ENCODE peak calls at places on chromosome 4, in ten cellular contexts. O, L, Y, H, S, K, I, Q, E and G are unnamed samples.

GRCh38 chr4:111359602-111360001 is 736.7 kb upstream of the PITX2 start:
- DNase-seq in O (no peak), L (no peak), Y (no peak), H (no peak), S (no peak), K (no peak), I (no peak), Q (no peak), E (no peak), G (no peak)

GRCh38 chr4:156971623-156972369 is at the start of gene PDGFC:
- DNase-seq in O (peak), L (no peak), Y (peak), H (peak), S (peak), K (peak), I (peak), Q (peak), E (peak), G (peak)

GRCh38 chr4:60726779-60727178 is 473.3 kb upstream of the ADGRL3 start:
- DNase-seq in O (no peak), L (no peak), Y (peak), H (no peak), S (no peak), K (no peak), I (no peak), Q (no peak), E (no peak), G (peak)

GRCh38 chr4:135515295-135515694 is 1313.7 kb upstream of the PABPC4L start:
- DNase-seq in O (peak), L (no peak), Y (no peak), H (no peak), S (no peak), K (no peak), I (no peak), Q (no peak), E (peak), G (no peak)

GRCh38 chr4:95591278-95591677 is 42.5 kb upstream of the UNC5C start:
- DNase-seq in O (no peak), L (no peak), Y (no peak), H (no peak), S (no peak), K (no peak), I (no peak), Q (no peak), E (peak), G (no peak)

GRCh38 chr4:8391071-8391470 is 49.5 kb downstream of the ACOX3 start:
- DNase-seq in O (no peak), L (no peak), Y (no peak), H (no peak), S (no peak), K (no peak), I (no peak), Q (no peak), E (no peak), G (no peak)

GRCh38 chr4:11118513-11118912 is 310.2 kb downstream of the HS3ST1 start:
- DNase-seq in O (no peak), L (no peak), Y (no peak), H (no peak), S (no peak), K (no peak), I (no peak), Q (no peak), E (no peak), G (no peak)

GRCh38 chr4:38133711-38134480 is 173.7 kb downstream of the PTTG2 start:
- DNase-seq in O (no peak), L (no peak), Y (no peak), H (no peak), S (no peak), K (no peak), I (no peak), Q (no peak), E (no peak), G (no peak)

GRCh38 chr4:89567936-89568335 is 260.3 kb upstream of the GPRIN3 start:
- DNase-seq in O (no peak), L (no peak), Y (no peak), H (no peak), S (no peak), K (no peak), I (no peak), Q (no peak), E (no peak), G (no peak)

GRCh38 chr4:53654300-53654758 is 63.0 kb upstream of the LNX1 start:
- DNase-seq in O (peak), L (no peak), Y (peak), H (peak), S (peak), K (no peak), I (no peak), Q (no peak), E (no peak), G (peak)

GRCh38 chr4:88158360-88159136 is at the start of gene ABCG2:
- DNase-seq in O (peak), L (peak), Y (peak), H (peak), S (peak), K (peak), I (peak), Q (peak), E (peak), G (peak)

GRCh38 chr4:153297116-153297515 is 47.4 kb upstream of the MND1 start:
- DNase-seq in O (no peak), L (no peak), Y (no peak), H (no peak), S (no peak), K (no peak), I (no peak), Q (peak), E (no peak), G (no peak)

GRCh38 chr4:5033266-5033945 is 14.1 kb upstream of the CYTL1 start:
- DNase-seq in O (peak), L (no peak), Y (no peak), H (peak), S (peak), K (no peak), I (no peak), Q (no peak), E (peak), G (peak)

GRCh38 chr4:24974252-24974580 is 56.5 kb downstream of the LGI2 start:
- DNase-seq in O (no peak), L (no peak), Y (no peak), H (no peak), S (no peak), K (no peak), I (no peak), Q (no peak), E (no peak), G (no peak)

GRCh38 chr4:179625391-179625790 is 2183.2 kb upstream of the AGA start:
- DNase-seq in O (peak), L (no peak), Y (peak), H (no peak), S (peak), K (no peak), I (no peak), Q (no peak), E (peak), G (peak)

GRCh38 chr4:40524642-40525041 is 105.0 kb downstream of the RBM47 start:
- DNase-seq in O (peak), L (no peak), Y (peak), H (peak), S (peak), K (no peak), I (no peak), Q (no peak), E (no peak), G (peak)

GRCh38 chr4:112153222-112153791 is 8.1 kb downstream of the FAM241A start:
- DNase-seq in O (no peak), L (no peak), Y (no peak), H (no peak), S (no peak), K (no peak), I (no peak), Q (no peak), E (no peak), G (no peak)

GRCh38 chr4:92101609-92102231 is 202.0 kb upstream of the GRID2 start:
- DNase-seq in O (peak), L (no peak), Y (peak), H (no peak), S (peak), K (no peak), I (no peak), Q (no peak), E (no peak), G (peak)

GRCh38 chr4:40194602-40195161 is 2.1 kb upstream of the RHOH start:
- DNase-seq in O (no peak), L (no peak), Y (peak), H (no peak), S (no peak), K (no peak), I (no peak), Q (no peak), E (peak), G (peak)

GRCh38 chr4:20251796-20252655 is at the start of gene SLIT2:
- DNase-seq in O (peak), L (peak), Y (peak), H (peak), S (peak), K (peak), I (peak), Q (peak), E (peak), G (peak)

GRCh38 chr4:174036111-174036510 is 247.4 kb downstream of the FBXO8 start:
- DNase-seq in O (no peak), L (no peak), Y (no peak), H (no peak), S (peak), K (no peak), I (no peak), Q (no peak), E (no peak), G (no peak)

GRCh38 chr4:108651068-108651794 is 832 bp downstream of the OSTC start:
- DNase-seq in O (peak), L (no peak), Y (peak), H (no peak), S (peak), K (no peak), I (no peak), Q (no peak), E (peak), G (peak)

GRCh38 chr4:60582167-60582566 is 618.0 kb upstream of the ADGRL3 start:
- DNase-seq in O (no peak), L (no peak), Y (no peak), H (no peak), S (no peak), K (no peak), I (no peak), Q (no peak), E (no peak), G (no peak)

GRCh38 chr4:90165883-90166282 is 38.7 kb downstream of the CCSER1 start:
- DNase-seq in O (no peak), L (no peak), Y (no peak), H (no peak), S (no peak), K (no peak), I (no peak), Q (no peak), E (no peak), G (no peak)

GRCh38 chr4:88219099-88219498 is 60.7 kb upstream of the ABCG2 start:
- DNase-seq in O (peak), L (peak), Y (peak), H (peak), S (peak), K (no peak), I (peak), Q (no peak), E (peak), G (peak)

GRCh38 chr4:13990596-13991589 is 363.4 kb upstream of the BOD1L1 start:
- DNase-seq in O (no peak), L (no peak), Y (peak), H (no peak), S (no peak), K (no peak), I (no peak), Q (no peak), E (peak), G (peak)

GRCh38 chr4:88240297-88240714 is 44.1 kb downstream of the PPM1K start:
- DNase-seq in O (no peak), L (no peak), Y (no peak), H (peak), S (peak), K (no peak), I (no peak), Q (no peak), E (no peak), G (no peak)

GRCh38 chr4:112183252-112183651 is 38.0 kb downstream of the FAM241A start:
- DNase-seq in O (no peak), L (no peak), Y (peak), H (no peak), S (peak), K (no peak), I (no peak), Q (no peak), E (no peak), G (peak)

GRCh38 chr4:991451-992296 is 1.5 kb downstream of the SLC26A1 start:
- DNase-seq in O (no peak), L (no peak), Y (no peak), H (no peak), S (no peak), K (no peak), I (no peak), Q (peak), E (no peak), G (no peak)

GRCh38 chr4:184868623-184869022 is 42.9 kb upstream of the ACSL1 start:
- DNase-seq in O (no peak), L (no peak), Y (no peak), H (no peak), S (no peak), K (no peak), I (no peak), Q (no peak), E (no peak), G (no peak)

GRCh38 chr4:184873039-184873438 is 47.3 kb upstream of the ACSL1 start:
- DNase-seq in O (no peak), L (no peak), Y (no peak), H (no peak), S (no peak), K (no peak), I (no peak), Q (no peak), E (no peak), G (peak)

DNA sequence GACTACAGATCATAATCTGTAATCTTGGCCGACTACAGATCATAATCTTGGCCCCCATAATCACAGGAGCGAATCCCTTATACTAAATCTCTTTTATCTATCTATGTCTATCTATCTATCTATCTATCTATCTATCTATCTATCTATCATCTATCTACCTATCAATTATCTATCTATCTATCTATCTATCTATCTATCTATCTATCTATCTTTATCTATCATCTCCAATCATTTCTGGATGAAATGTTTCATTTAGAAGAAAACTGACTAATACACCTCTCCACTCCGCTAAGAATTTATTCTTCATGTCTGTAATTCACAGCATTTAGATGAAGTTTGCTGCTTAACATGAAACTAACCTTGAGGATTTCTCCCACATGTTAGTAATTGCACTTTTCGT is 45.0 kb upstream of the ACSL1 start:
- DNase-seq in O (no peak), L (no peak), Y (no peak), H (no peak), S (no peak), K (no peak), I (no peak), Q (no peak), E (no peak), G (no peak)
- H3K4me3 ChIP-seq in O (no peak), L (no peak), Y (no peak), H (no peak), S (no peak), K (no peak), I (no peak), Q (no peak), E (no peak), G (no peak)

GRCh38 chr4:76206222-76206942 is 7.2 kb downstream of the SCARB2 start:
- DNase-seq in O (no peak), L (no peak), Y (peak), H (no peak), S (peak), K (no peak), I (no peak), Q (no peak), E (no peak), G (peak)
- H3K4me3 ChIP-seq in O (no peak), L (no peak), Y (no peak), H (no peak), S (no peak), K (no peak), I (no peak), Q (no peak), E (no peak), G (no peak)

GRCh38 chr4:67700874-67701850 is at the start of gene UBA6:
- DNase-seq in O (peak), L (peak), Y (peak), H (peak), S (peak), K (peak), I (peak), Q (peak), E (peak), G (peak)
- H3K4me3 ChIP-seq in O (peak), L (peak), Y (peak), H (peak), S (peak), K (peak), I (peak), Q (peak), E (peak), G (peak)

GRCh38 chr4:139740121-139740520 is 74.5 kb downstream of the MGST2 start:
- DNase-seq in O (no peak), L (no peak), Y (no peak), H (peak), S (no peak), K (no peak), I (no peak), Q (no peak), E (no peak), G (no peak)

GRCh38 chr4:139743027-139743426 is 77.4 kb downstream of the MGST2 start:
- DNase-seq in O (no peak), L (no peak), Y (no peak), H (no peak), S (no peak), K (no peak), I (no peak), Q (no peak), E (no peak), G (no peak)

GRCh38 chr4:139744232-139744631 is 78.6 kb downstream of the MGST2 start:
- DNase-seq in O (no peak), L (no peak), Y (no peak), H (no peak), S (no peak), K (no peak), I (no peak), Q (no peak), E (no peak), G (no peak)

GRCh38 chr4:139738846-139739613 is 73.4 kb downstream of the MGST2 start:
- DNase-seq in O (no peak), L (no peak), Y (no peak), H (no peak), S (peak), K (no peak), I (no peak), Q (no peak), E (no peak), G (peak)

DNA sequence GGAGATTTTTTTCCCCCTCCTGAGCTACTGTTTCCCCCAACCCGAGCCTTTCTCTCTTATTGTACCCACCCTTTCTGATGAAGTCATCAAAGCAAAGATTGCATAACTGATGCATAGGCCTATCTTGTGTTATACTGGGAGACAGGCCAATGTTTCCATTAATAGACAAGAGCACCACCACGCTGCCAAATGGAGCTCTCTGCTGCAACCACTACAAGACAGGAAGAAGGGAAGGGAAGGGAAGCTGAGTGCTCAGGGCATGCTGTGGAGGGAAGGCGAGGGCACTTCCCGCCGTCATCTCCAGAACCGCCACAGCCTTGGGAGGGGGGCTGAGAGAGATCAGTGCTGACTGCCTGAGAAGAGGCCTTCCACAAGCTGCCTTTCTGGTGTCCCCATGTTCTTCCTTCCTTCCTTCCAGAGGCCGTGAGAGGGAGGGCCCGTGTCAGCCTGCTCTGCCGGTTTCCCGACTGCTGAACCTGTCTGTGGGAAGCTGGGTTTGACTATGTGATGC is 75.0 kb downstream of the MGST2 start:
- DNase-seq in O (peak), L (no peak), Y (peak), H (peak), S (peak), K (peak), I (no peak), Q (no peak), E (peak), G (peak)
- H3K4me3 ChIP-seq in O (no peak), L (no peak), Y (no peak), H (no peak), S (no peak), K (no peak), I (no peak), Q (no peak), E (no peak), G (no peak)

GRCh38 chr4:17029432-17029831 is 131.0 kb upstream of the LDB2 start:
- DNase-seq in O (no peak), L (no peak), Y (no peak), H (no peak), S (no peak), K (no peak), I (no peak), Q (no peak), E (no peak), G (no peak)

GRCh38 chr4:17033256-17034245 is 135.1 kb upstream of the LDB2 start:
- DNase-seq in O (no peak), L (no peak), Y (peak), H (no peak), S (peak), K (no peak), I (peak), Q (no peak), E (no peak), G (peak)

GRCh38 chr4:17030543-17030942 is 132.1 kb upstream of the LDB2 start:
- DNase-seq in O (peak), L (no peak), Y (peak), H (no peak), S (peak), K (no peak), I (no peak), Q (no peak), E (peak), G (peak)

GRCh38 chr4:17027495-17027894 is 129.1 kb upstream of the LDB2 start:
- DNase-seq in O (peak), L (no peak), Y (peak), H (no peak), S (peak), K (no peak), I (no peak), Q (no peak), E (peak), G (peak)

GRCh38 chr4:17029964-17030363 is 131.5 kb upstream of the LDB2 start:
- DNase-seq in O (no peak), L (no peak), Y (no peak), H (no peak), S (peak), K (no peak), I (no peak), Q (no peak), E (peak), G (no peak)
- H3K4me3 ChIP-seq in O (no peak), L (no peak), Y (no peak), H (no peak), S (no peak), K (no peak), I (no peak), Q (no peak), E (no peak), G (no peak)

DNA sequence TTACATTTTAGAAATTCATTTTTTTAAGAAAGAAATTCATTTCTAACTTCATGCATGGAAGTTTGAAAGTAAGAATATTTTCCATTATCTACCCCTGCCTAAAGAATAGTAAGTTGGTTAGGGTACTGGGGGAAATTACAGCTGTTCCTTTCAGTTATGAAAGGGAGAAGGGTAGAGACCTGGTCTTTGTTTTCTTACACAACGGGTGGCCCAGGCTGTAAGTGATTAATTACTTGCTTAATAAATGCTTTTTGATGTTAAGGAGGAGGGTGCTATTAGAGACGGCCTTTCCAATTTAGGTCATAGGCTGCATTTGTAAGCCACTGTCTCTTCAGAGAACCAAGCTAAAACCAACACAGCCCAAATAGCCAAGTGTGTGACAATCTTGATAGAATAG is 12.6 kb downstream of the SCD5 start:
- DNase-seq in O (no peak), L (no peak), Y (no peak), H (no peak), S (peak), K (no peak), I (peak), Q (no peak), E (no peak), G (no peak)
- H3K4me3 ChIP-seq in O (no peak), L (no peak), Y (no peak), H (no peak), S (no peak), K (no peak), I (no peak), Q (no peak), E (no peak), G (no peak)

GRCh38 chr4:154626793-154627484 is 14.5 kb upstream of the FGG start:
- DNase-seq in O (peak), L (peak), Y (peak), H (no peak), S (peak), K (peak), I (peak), Q (peak), E (peak), G (peak)
- H3K4me3 ChIP-seq in O (peak), L (peak), Y (no peak), H (peak), S (peak), K (peak), I (peak), Q (peak), E (peak), G (peak)